ENCODE peak calls at places on chromosomes 4 and X, in seven cellular contexts. F is BJ, B is left ventricle myocardium inferior, J is adrenal gland, V is upper lobe of right lung, L is kidney epithelial cell, Z is dorsolateral prefrontal cortex. P is an unnamed sample.

GRCh38 chr4:16532240-16532990 is 306.1 kb upstream of the TAPT1 start:
- DNase-seq in F (peak), B (no peak), J (peak), V (no peak), L (no peak), Z (no peak), P (peak)

GRCh38 chrX:80751456-80751855 is 58.2 kb downstream of the BRWD3 start:
- DNase-seq in F (no peak), B (no peak), J (no peak), V (no peak), L (no peak), Z (no peak), P (no peak)

GRCh38 chr4:8278421-8279287 is 9.1 kb downstream of the HTRA3 start:
- DNase-seq in F (peak), B (peak), J (no peak), V (peak), L (peak), Z (no peak), P (peak)

GRCh38 chr4:165343353-165344191 is 16.1 kb downstream of the MSMO1 start:
- DNase-seq in F (no peak), B (no peak), J (no peak), V (no peak), L (no peak), Z (peak), P (peak)

GRCh38 chr4:7983296-7983695 is 43.6 kb upstream of the AFAP1 start:
- DNase-seq in F (no peak), B (no peak), J (no peak), V (no peak), L (no peak), Z (no peak), P (no peak)

GRCh38 chr4:183495182-183495581 is 9.7 kb upstream of the ING2 start:
- DNase-seq in F (no peak), B (no peak), J (no peak), V (no peak), L (no peak), Z (no peak), P (no peak)

GRCh38 chrX:640641-641040 is 10.1 kb downstream of the SHOX start:
- DNase-seq in F (no peak), B (no peak), J (no peak), V (no peak), L (no peak), Z (no peak), P (no peak)

GRCh38 chrX:39196192-39197102 is 395.2 kb downstream of the MID1IP1 start:
- DNase-seq in F (no peak), B (no peak), J (no peak), V (no peak), L (peak), Z (no peak), P (no peak)

GRCh38 chr4:128776794-128777216 is 32.7 kb upstream of the JADE1 start:
- DNase-seq in F (peak), B (peak), J (peak), V (peak), L (peak), Z (no peak), P (peak)

GRCh38 chr4:789571-790465 is 36.1 kb downstream of the CPLX1 start:
- DNase-seq in F (no peak), B (no peak), J (no peak), V (no peak), L (no peak), Z (no peak), P (no peak)

GRCh38 chr4:183637461-183637860 is 21.5 kb downstream of the RWDD4 start:
- DNase-seq in F (no peak), B (no peak), J (no peak), V (no peak), L (no peak), Z (no peak), P (peak)

GRCh38 chr4:80142396-80143304 is 54.7 kb upstream of the PRDM8 start:
- DNase-seq in F (no peak), B (no peak), J (no peak), V (no peak), L (no peak), Z (no peak), P (no peak)

GRCh38 chr4:110865611-110866254 is 242.9 kb upstream of the PITX2 start:
- DNase-seq in F (peak), B (no peak), J (no peak), V (no peak), L (peak), Z (no peak), P (peak)

GRCh38 chrX:134520860-134521390 is 61.0 kb downstream of the HPRT1 start:
- DNase-seq in F (no peak), B (no peak), J (no peak), V (no peak), L (no peak), Z (no peak), P (peak)

GRCh38 chr4:42568610-42569207 is 88.2 kb downstream of the ATP8A1 start:
- DNase-seq in F (peak), B (no peak), J (peak), V (no peak), L (peak), Z (peak), P (peak)

GRCh38 chr4:73998040-73999011 is at the start of gene CXCL5:
- DNase-seq in F (no peak), B (peak), J (no peak), V (peak), L (no peak), Z (peak), P (peak)

GRCh38 chr4:73776363-73776762 is 36.0 kb downstream of the CXCL8 start:
- DNase-seq in F (no peak), B (no peak), J (peak), V (no peak), L (peak), Z (no peak), P (peak)

GRCh38 chrX:16239211-16239610 is 71.9 kb downstream of the MAGEB17 start:
- DNase-seq in F (no peak), B (no peak), J (no peak), V (no peak), L (peak), Z (no peak), P (peak)

GRCh38 chrX:148958896-148959295 is 458.5 kb downstream of the AFF2 start:
- DNase-seq in F (no peak), B (no peak), J (no peak), V (no peak), L (no peak), Z (no peak), P (no peak)

GRCh38 chrX:13094780-13095425 is 50.5 kb upstream of the FAM9C start:
- DNase-seq in F (no peak), B (peak), J (no peak), V (no peak), L (no peak), Z (no peak), P (no peak)

GRCh38 chr4:74480267-74480666 is 35.3 kb downstream of the AREG start:
- DNase-seq in F (no peak), B (no peak), J (no peak), V (no peak), L (no peak), Z (no peak), P (no peak)

GRCh38 chr4:92830771-92831170 is 527.0 kb downstream of the GRID2 start:
- DNase-seq in F (no peak), B (no peak), J (no peak), V (no peak), L (no peak), Z (no peak), P (no peak)

GRCh38 chr4:10625130-10625529 is 59.4 kb downstream of the CLNK start:
- DNase-seq in F (no peak), B (no peak), J (no peak), V (no peak), L (no peak), Z (no peak), P (no peak)

GRCh38 chrX:40151211-40152172 is 53.7 kb upstream of the BCOR start:
- DNase-seq in F (no peak), B (no peak), J (no peak), V (peak), L (no peak), Z (no peak), P (no peak)

DNA sequence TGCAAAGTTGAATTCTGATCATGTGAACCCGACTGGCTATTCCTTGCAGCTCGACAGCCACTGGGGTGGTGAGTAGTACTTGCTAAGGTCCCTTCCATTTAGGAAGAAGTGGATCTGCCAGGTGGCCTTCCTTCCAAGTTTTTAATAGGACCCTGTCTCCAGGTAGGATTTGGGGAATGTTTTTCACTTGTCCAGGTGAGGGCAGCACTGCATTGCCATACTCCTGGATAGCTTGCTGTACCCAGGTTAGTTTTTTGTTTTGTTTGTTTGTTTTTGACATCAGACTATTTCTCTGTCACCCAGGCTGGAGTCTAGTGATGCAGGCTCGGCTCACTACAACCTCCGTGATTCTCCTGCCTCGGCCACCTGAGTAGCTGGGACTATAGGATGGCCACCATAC is 29.8 kb downstream of the SAGE1 start:
- DNase-seq in F (no peak), B (no peak), J (no peak), V (no peak), L (no peak), Z (no peak), P (no peak)
- TF ChIP-seq CTCF in F (no peak), B (no peak), J (no peak), V (no peak), L (peak), Z (no peak), P (no peak)

DNA sequence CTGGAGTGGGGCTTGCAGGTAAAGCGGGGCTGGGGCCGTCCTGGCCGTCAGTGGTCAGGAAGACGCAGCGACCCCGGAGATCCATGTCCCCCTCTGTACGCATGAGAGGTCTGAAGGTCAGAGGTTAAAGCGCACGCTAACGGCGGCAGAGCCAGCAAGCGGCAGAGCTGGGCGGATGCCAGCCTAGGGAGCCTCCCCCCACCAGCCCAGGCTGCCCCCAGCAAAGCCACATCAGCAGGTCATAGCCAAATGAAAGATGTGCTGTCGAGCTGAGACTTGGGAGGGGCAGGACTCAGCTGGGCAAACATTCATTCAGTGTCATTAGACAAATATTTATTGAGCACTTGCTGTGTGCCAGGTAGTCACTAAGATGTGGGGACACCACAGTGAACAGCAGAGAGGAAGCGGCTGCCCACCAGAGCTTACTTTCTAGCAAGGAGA is 593 bp upstream of the JAKMIP1 start:
- DNase-seq in F (no peak), B (no peak), J (no peak), V (no peak), L (no peak), Z (no peak), P (no peak)
- H3K4me3 ChIP-seq in F (no peak), B (peak), J (no peak), V (peak), L (no peak), Z (peak), P (no peak)

DNA sequence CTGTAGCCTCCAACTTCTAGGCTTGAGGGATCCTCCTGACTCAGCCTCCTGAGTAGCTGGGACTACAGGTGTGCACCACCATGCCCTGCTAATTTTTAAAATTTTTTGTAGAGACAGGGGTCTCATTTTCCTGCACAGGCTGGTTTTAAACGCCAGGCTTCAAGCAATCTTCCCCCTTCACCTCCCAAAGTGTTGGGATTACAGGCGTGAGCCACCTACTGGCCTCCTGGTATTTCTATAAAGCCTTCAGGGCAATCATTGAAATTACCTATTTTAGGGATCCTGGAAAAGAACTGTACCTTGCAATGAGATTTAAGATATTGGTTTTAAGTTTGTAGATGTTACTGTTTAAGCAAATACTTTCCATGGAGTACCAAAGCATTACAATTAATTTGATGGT is 13.5 kb upstream of the PLS3 start:
- DNase-seq in F (no peak), B (no peak), J (no peak), V (no peak), L (no peak), Z (no peak), P (no peak)
- TF ChIP-seq CTCF in F (no peak), B (no peak), J (no peak), V (no peak), L (peak), Z (no peak), P (no peak)

DNA sequence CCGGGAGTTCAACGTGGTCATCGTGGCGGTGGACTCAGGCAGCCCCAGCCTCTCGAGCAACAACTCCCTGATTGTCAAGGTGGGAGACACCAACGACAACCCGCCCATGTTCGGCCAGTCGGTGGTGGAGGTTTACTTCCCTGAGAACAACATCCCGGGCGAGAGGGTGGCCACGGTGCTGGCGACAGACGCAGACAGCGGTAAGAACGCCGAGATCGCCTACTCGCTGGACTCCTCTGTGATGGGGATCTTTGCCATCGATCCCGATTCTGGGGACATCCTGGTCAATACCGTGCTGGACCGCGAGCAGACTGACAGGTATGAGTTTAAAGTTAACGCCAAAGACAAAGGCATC is 2.7 kb downstream of the PCDH7 start:
- DNase-seq in F (no peak), B (no peak), J (peak), V (no peak), L (no peak), Z (no peak), P (no peak)
- H3K4me3 ChIP-seq in F (peak), B (peak), J (no peak), V (peak), L (peak), Z (peak), P (peak)

DNA sequence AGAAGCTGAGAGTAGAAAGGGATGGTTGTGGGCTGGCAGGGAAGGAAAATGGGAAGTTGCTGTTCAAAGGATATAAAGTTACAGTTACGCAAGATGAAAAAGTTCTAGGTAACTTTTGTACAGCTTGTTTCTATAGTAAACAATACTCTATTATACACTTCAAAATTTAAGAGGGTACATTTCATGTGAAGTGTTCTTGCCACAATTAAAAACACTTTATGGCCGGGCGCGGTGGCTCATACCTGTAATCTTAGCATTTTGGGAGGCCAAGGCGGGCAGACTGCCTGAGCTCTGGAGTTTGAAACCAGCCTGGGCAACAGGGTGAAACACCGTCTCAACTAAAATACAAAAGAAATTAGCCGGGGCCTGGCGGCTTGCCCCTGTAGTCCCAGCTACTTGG is 623.6 kb downstream of the STIM2 start:
- DNase-seq in F (no peak), B (no peak), J (no peak), V (peak), L (no peak), Z (no peak), P (no peak)
- TF ChIP-seq CTCF in F (no peak), B (no peak), J (no peak), V (no peak), L (no peak), Z (no peak), P (no peak)

DNA sequence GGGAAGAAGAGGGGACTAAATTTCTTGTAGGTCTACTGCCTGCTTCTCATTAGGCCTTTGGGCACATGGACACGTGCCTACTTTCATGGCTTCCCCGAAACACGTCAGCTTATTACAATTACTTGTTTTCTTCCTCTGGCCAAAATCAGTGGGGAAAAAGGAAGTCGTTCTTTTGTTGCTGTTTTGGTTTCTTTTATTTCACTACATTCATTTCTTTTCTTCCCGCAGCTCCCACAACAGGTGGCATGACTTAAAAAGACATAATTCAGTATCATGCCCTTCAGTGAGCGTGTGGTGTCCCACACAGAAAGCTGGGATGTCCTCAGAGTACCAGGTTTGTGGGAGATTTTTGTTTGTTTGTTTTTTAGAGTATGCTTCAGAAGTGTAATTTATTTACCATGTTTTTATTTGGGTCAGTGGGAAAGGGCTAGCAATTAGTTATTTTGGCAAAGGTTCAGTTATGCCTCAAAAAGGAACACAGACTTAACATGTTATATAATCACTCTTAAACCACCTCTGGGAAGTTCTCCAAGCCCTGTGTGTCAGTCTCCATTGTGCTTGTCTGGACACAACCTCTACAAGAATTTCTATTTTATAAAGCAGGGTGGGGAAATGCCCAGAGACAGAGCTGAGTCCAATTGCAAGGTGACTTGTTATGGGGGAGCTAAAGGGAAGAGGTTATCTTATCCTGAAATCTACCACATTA is 44.2 kb upstream of the SPRY1 start:
- DNase-seq in F (peak), B (no peak), J (no peak), V (no peak), L (no peak), Z (no peak), P (no peak)
- H3K4me3 ChIP-seq in F (no peak), B (no peak), J (no peak), V (no peak), L (no peak), Z (peak), P (no peak)

P was measured in foreskin fibroblast.